ENCODE peak calls at places on chromosomes 4 and X, in eight cellular contexts. B is upper lobe of right lung; L is cardiac fibroblast; U is lower leg skin; D is CD8-positive, alpha-beta T cell; V is A673; P is pancreas; Q is left ventricle myocardium inferior. X is an unnamed sample.

GRCh38 chr4:6343950-6344408 is 74.3 kb downstream of the WFS1 start:
- DNase-seq in B (no peak), V (no peak), D (no peak), Q (no peak), L (peak; percentile 86), P (peak; percentile 41), U (no peak), X (no peak)

GRCh38 chr4:158996669-158997074 is 106.2 kb upstream of the RAPGEF2 start:
- DNase-seq in U (no peak), P (no peak), B (no peak), V (peak; percentile 91), D (no peak), Q (no peak), L (peak; percentile 97), X (no peak)

GRCh38 chrX:129957241-129958099 is 25.0 kb upstream of the BCORL1 start:
- DNase-seq in L (peak; percentile 29), U (peak; percentile 89), Q (peak; percentile 67), V (peak; percentile 44), P (peak; percentile 65), D (no peak), B (peak; percentile 89), X (peak; percentile 63)

GRCh38 chrX:66408507-66408906 is 230.4 kb downstream of the EDA2R start:
- DNase-seq in B (no peak), D (no peak), L (no peak), V (peak; percentile 2), P (no peak), U (no peak), Q (no peak), X (no peak)

GRCh38 chr4:47287735-47288134 is 175.8 kb downstream of the COMMD8 start:
- DNase-seq in L (peak; percentile 68), P (no peak), V (peak; percentile 51), U (no peak), Q (no peak), B (no peak), D (no peak), X (no peak)

GRCh38 chr4:125714845-125715244 is 400.1 kb downstream of the FAT4 start:
- DNase-seq in L (peak; percentile 22), P (no peak), D (no peak), V (no peak), Q (no peak), B (no peak), U (no peak), X (no peak)

GRCh38 chr4:44186096-44186849 is 262.3 kb downstream of the KCTD8 start:
- DNase-seq in Q (no peak), V (peak; percentile 0), B (no peak), P (no peak), D (no peak), U (no peak), L (no peak), X (no peak)

GRCh38 chr4:123405212-123405856 is 8.7 kb downstream of the SPRY1 start:
- DNase-seq in P (no peak), L (peak; percentile 36), U (no peak), B (no peak), V (no peak), D (no peak), Q (no peak), X (no peak)

GRCh38 chr4:148239406-148239805 is 202.8 kb downstream of the NR3C2 start:
- DNase-seq in Q (no peak), B (no peak), D (peak; percentile 51), P (peak; percentile 15), L (no peak), U (no peak), V (peak; percentile 17), X (no peak)

GRCh38 chrX:129663171-129663570 is 8.4 kb upstream of the APLN start:
- DNase-seq in Q (no peak), P (no peak), V (peak; percentile 55), D (no peak), L (peak; percentile 87), U (no peak), B (no peak), X (no peak)

GRCh38 chr4:1579834-1580686 is 104.1 kb downstream of the FAM53A start:
- DNase-seq in U (peak; percentile 99), Q (peak; percentile 91), L (peak; percentile 93), D (peak; percentile 95), B (peak; percentile 98), P (peak; percentile 74), V (peak; percentile 67), X (no peak)

GRCh38 chr4:54571293-54571723 is 86.4 kb upstream of the KIT start:
- DNase-seq in P (no peak), V (no peak), D (no peak), B (no peak), U (no peak), Q (no peak), L (no peak), X (no peak)

GRCh38 chr4:41358626-41359025 is 101.9 kb downstream of the UCHL1 start:
- DNase-seq in P (no peak), Q (peak; percentile 48), V (no peak), L (no peak), D (no peak), B (peak; percentile 77), U (no peak), X (no peak)

GRCh38 chr4:76449362-76449767 is 14.3 kb downstream of the SHROOM3 start:
- DNase-seq in Q (no peak), V (peak; percentile 63), B (no peak), P (no peak), L (peak; percentile 52), U (no peak), D (no peak), X (no peak)

GRCh38 chr4:22485751-22486150 is 30.1 kb downstream of the ADGRA3 start:
- DNase-seq in Q (no peak), L (peak; percentile 50), D (no peak), V (peak; percentile 37), B (no peak), P (no peak), U (no peak), X (no peak)

GRCh38 chr4:14620567-14621138 is 381.6 kb upstream of the CPEB2 start:
- DNase-seq in V (no peak), D (no peak), B (no peak), P (no peak), U (no peak), L (no peak), Q (no peak), X (no peak)

GRCh38 chr4:133146574-133147198 is 2.4 kb upstream of the PCDH10 start:
- DNase-seq in B (no peak), L (peak; percentile 66), D (no peak), Q (no peak), P (peak; percentile 42), V (peak; percentile 79), U (peak; percentile 75), X (no peak)

GRCh38 chr4:38857354-38858096 is 908 bp upstream of the TLR6 start:
- DNase-seq in U (peak; percentile 87), B (no peak), Q (peak; percentile 20), P (no peak), V (peak; percentile 67), D (no peak), L (peak; percentile 95), X (peak; percentile 81)

GRCh38 chr4:176191974-176192373 is 3.4 kb downstream of the SPATA4 start:
- DNase-seq in D (no peak), L (peak; percentile 59), B (no peak), P (no peak), Q (no peak), V (peak; percentile 2), U (no peak), X (no peak)

GRCh38 chrX:73930300-73930699 is 367.3 kb downstream of the CHIC1 start:
- DNase-seq in P (no peak), V (no peak), U (no peak), L (peak; percentile 33), D (no peak), B (no peak), Q (no peak), X (no peak)

GRCh38 chr4:146520894-146521542 is 722 bp downstream of the SLC10A7 start:
- DNase-seq in V (peak; percentile 83), L (peak; percentile 63), P (peak; percentile 29), B (no peak), Q (no peak), D (no peak), U (no peak), X (no peak)

GRCh38 chr4:113404167-113404571 is 354.7 kb downstream of the ANK2 start:
- DNase-seq in V (no peak), D (no peak), B (no peak), U (no peak), Q (no peak), P (no peak), L (no peak), X (no peak)

GRCh38 chrX:107565916-107566602 is 62.3 kb upstream of the PRPS1 start:
- DNase-seq in D (no peak), Q (no peak), V (peak; percentile 5), B (no peak), P (peak; percentile 36), L (peak; percentile 35), U (no peak), X (no peak)

GRCh38 chr4:153465583-153465921 is 608 bp upstream of the TMEM131L start:
- DNase-seq in U (no peak), L (peak; percentile 64), Q (peak; percentile 51), P (peak; percentile 66), B (peak; percentile 77), V (peak; percentile 57), D (no peak), X (peak; percentile 72)

GRCh38 chr4:2607107-2607506 is 70.7 kb downstream of the FAM193A start:
- DNase-seq in L (no peak), Q (no peak), V (no peak), D (no peak), U (peak; percentile 5), P (no peak), B (no peak), X (no peak)

DNA sequence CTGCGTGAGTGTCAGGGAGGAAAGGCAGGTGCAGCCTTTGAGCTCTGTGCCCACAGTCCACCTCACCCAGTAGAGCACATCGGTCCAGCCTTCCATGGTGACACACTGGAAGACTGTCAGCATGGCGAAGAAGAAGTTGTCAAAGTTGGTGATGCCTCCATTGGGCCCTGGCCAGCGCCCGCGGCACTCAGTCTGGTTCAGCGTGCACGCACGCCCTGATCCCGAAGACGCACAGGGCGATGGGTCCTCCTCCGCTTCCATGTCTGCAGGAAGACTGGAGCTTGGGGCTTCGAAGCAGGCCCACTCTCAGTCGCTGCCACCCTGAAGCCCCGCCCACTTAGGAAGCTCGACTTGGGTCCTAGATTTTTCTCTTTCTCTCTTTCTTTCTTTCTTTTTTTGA is 5.0 kb downstream of the CACNA1F start:
- DNase-seq in U (no peak), D (no peak), P (no peak), L (no peak), B (no peak), Q (no peak), V (no peak), X (no peak)
- TF ChIP-seq CTCF in U (no peak), D (no peak), P (no peak), L (no peak), B (no peak), Q (no peak), V (no peak), X (no peak)

GRCh38 chrX:138691186-138691585 is 20.3 kb downstream of the FGF13 start:
- DNase-seq in L (no peak), P (no peak), B (no peak), V (peak; percentile 0), U (no peak), D (no peak), Q (no peak), X (no peak)
- H3K4me3 ChIP-seq in L (no peak overlapping the region), P (no peak overlapping the region), B (no peak overlapping the region), V (no peak overlapping the region), U (no peak overlapping the region), D (no peak overlapping the region), Q (no peak overlapping the region), X (no peak overlapping the region)

GRCh38 chr4:71171592-71171991 is 167.2 kb upstream of the SLC4A4 start:
- DNase-seq in D (no peak), U (no peak), P (no peak), V (no peak), B (no peak), Q (no peak), L (no peak), X (no peak)
- TF ChIP-seq CTCF in D (no peak), U (no peak), P (no peak), V (no peak), B (no peak), Q (no peak), L (no peak), X (no peak)

GRCh38 chr4:85486425-85487101 is 11.6 kb downstream of the ARHGAP24 start:
- DNase-seq in L (peak; percentile 51), Q (no peak), V (no peak), D (no peak), B (no peak), U (no peak), P (no peak), X (no peak)
- H3K4me3 ChIP-seq in L (no peak overlapping the region), Q (no peak overlapping the region), V (no peak overlapping the region), D (no peak overlapping the region), B (no peak overlapping the region), U (no peak overlapping the region), P (no peak overlapping the region), X (no peak overlapping the region)

X was measured in right atrium auricular region.